ENCODE peak calls at places on chromosome X, in nine cellular contexts. S, A, Z, D, T, N, R, B and P are unnamed samples.

GRCh38 chrX:54049801-54050200 is 5.5 kb upstream of the PHF8 start:
- DNase-seq in B (no peak), Z (no peak), T (no peak), S (no peak), N (no peak), R (no peak), A (no peak), D (no peak), P (no peak)

GRCh38 chrX:108447303-108447702 is 7.7 kb downstream of the COL4A5 start:
- DNase-seq in T (no peak), S (no peak), B (no peak), A (no peak), Z (peak; percentile 16), R (no peak), N (no peak), D (peak; percentile 56), P (peak; percentile 53)

GRCh38 chrX:42289492-42290385 is 366.4 kb upstream of the CASK start:
- DNase-seq in A (no peak), T (no peak), D (no peak), Z (no peak), S (no peak), B (no peak), N (no peak), R (no peak), P (no peak)

GRCh38 chrX:70079297-70079696 is 17.0 kb downstream of the OTUD6A start:
- DNase-seq in A (no peak), D (no peak), N (no peak), Z (no peak), T (no peak), S (no peak), R (no peak), B (no peak), P (no peak)

GRCh38 chrX:39335447-39336235 is 534.4 kb downstream of the MID1IP1 start:
- DNase-seq in Z (no peak), B (no peak), S (no peak), R (no peak), N (no peak), D (no peak), A (no peak), T (peak; percentile 38), P (no peak)

GRCh38 chrX:13432376-13432775 is 112.5 kb upstream of the ATXN3L start:
- DNase-seq in R (no peak), A (no peak), Z (peak; percentile 98), D (peak; percentile 98), B (no peak), T (no peak), S (no peak), N (no peak), P (peak; percentile 94)

GRCh38 chrX:72393836-72394517 is 88.3 kb upstream of the CITED1 start:
- DNase-seq in R (no peak), Z (no peak), N (no peak), A (no peak), S (no peak), D (peak; percentile 56), T (no peak), B (no peak), P (no peak)

GRCh38 chrX:121216979-121217378 is 169.6 kb downstream of the GLUD2 start:
- DNase-seq in B (no peak), A (no peak), T (no peak), D (no peak), N (no peak), Z (no peak), S (no peak), R (no peak), P (no peak)

GRCh38 chrX:99705696-99706095 is 704.4 kb downstream of the PCDH19 start:
- DNase-seq in D (no peak), R (no peak), S (no peak), A (no peak), T (no peak), Z (no peak), N (no peak), B (no peak), P (no peak)

DNA sequence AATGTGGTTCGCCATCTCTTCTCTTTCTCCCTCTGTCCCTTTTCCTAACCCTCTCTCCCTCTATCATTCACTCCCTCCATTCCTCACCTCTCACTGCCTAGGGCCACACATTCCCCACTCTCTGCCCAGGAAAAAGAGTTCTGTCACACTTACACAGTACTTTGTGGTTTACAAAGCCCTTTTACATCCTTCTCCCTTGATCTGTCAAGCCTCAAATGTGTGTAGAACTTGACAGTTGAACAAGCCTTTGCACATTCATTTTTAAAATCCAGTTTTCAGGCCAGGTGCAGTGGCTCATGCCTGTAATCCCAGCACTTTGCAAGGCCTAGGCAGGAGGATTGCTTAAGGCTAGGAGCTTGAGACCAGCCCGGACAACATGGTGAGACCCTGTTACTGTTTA is 156.3 kb downstream of the VSIG4 start:
- DNase-seq in D (no peak), B (no peak), A (no peak), Z (no peak), N (no peak), S (no peak), R (no peak), T (no peak), P (no peak)
- H3K4me3 ChIP-seq in D (no peak overlapping the region), B (no peak overlapping the region), A (no peak overlapping the region), Z (no peak overlapping the region), N (no peak overlapping the region), S (no peak overlapping the region), R (no peak overlapping the region), T (no peak overlapping the region), P (no peak overlapping the region)

GRCh38 chrX:68994883-68995255 is 166.0 kb downstream of the EFNB1 start:
- DNase-seq in Z (no peak), R (no peak), B (no peak), A (no peak), D (no peak), S (no peak), T (no peak), N (no peak), P (no peak)
- H3K4me1 ChIP-seq in Z (peaks cover 18% of the 10 kb centered on the region), R (peaks cover 4% of the 10 kb centered on the region), B (peaks cover 3% of the 10 kb centered on the region), A (peaks cover 10% of the 10 kb centered on the region), D (peaks cover 10% of the 10 kb centered on the region), S (no peaks in the 10 kb centered on the region), T (no peaks in the 10 kb centered on the region), N (peaks cover 10% of the 10 kb centered on the region), P (peaks cover 28% of the 10 kb centered on the region)

GRCh38 chrX:9396930-9397329 is 67.9 kb upstream of the TBL1X start:
- DNase-seq in T (no peak), S (no peak), R (no peak), N (no peak), Z (no peak), D (peak; percentile 38), A (no peak), B (no peak), P (no peak)
- H3K9ac ChIP-seq in T (no peak overlapping the region), S (no peak overlapping the region), R (no peak overlapping the region), N (no peak overlapping the region), Z (no peak overlapping the region), D (no peak overlapping the region), A (no peak overlapping the region), B (no peak overlapping the region), P (no peak overlapping the region)

GRCh38 chrX:136718091-136718490 is 62.6 kb downstream of the ARHGEF6 start:
- DNase-seq in A (no peak), B (no peak), T (no peak), Z (no peak), R (no peak), S (no peak), D (no peak), N (no peak), P (no peak)
- H3K4me3 ChIP-seq in A (no peak overlapping the region), B (no peak overlapping the region), T (no peak overlapping the region), Z (no peak overlapping the region), R (no peak overlapping the region), S (no peak overlapping the region), D (no peak overlapping the region), N (no peak overlapping the region), P (no peak overlapping the region)